ENCODE peak calls at places on chromosomes 3 and 15, in six cellular contexts. M, W, Z, V, O and L are unnamed samples.

GRCh38 chr15:92629975-92630626 is 25.5 kb downstream of the FAM174B start:
- DNase-seq in M (no peak), W (no peak), Z (no peak), V (no peak), O (no peak), L (no peak)

GRCh38 chr3:33145901-33146580 is 32.2 kb downstream of the CRTAP start:
- DNase-seq in M (no peak), W (no peak), Z (no peak), V (no peak), O (no peak), L (no peak)

GRCh38 chr3:21562225-21562624 is 188.8 kb downstream of the ZNF385D start:
- DNase-seq in M (no peak), W (no peak), Z (no peak), V (no peak), O (no peak), L (no peak)

GRCh38 chr3:171526146-171526545 is 65.9 kb upstream of the TNIK start:
- DNase-seq in M (no peak), W (peak), Z (no peak), V (no peak), O (no peak), L (no peak)

GRCh38 chr3:29194139-29194538 is 86.7 kb upstream of the RBMS3 start:
- DNase-seq in M (no peak), W (no peak), Z (no peak), V (no peak), O (no peak), L (no peak)

GRCh38 chr3:66582721-66583141 is 81.9 kb upstream of the LRIG1 start:
- DNase-seq in M (no peak), W (no peak), Z (peak), V (no peak), O (no peak), L (no peak)

GRCh38 chr15:66293085-66293418 is 316 bp upstream of the DIS3L start:
- DNase-seq in M (no peak), W (no peak), Z (no peak), V (no peak), O (no peak), L (no peak)

GRCh38 chr15:43922021-43922420 is 95.2 kb downstream of the WDR76 start:
- DNase-seq in M (no peak), W (peak), Z (no peak), V (no peak), O (no peak), L (no peak)

DNA sequence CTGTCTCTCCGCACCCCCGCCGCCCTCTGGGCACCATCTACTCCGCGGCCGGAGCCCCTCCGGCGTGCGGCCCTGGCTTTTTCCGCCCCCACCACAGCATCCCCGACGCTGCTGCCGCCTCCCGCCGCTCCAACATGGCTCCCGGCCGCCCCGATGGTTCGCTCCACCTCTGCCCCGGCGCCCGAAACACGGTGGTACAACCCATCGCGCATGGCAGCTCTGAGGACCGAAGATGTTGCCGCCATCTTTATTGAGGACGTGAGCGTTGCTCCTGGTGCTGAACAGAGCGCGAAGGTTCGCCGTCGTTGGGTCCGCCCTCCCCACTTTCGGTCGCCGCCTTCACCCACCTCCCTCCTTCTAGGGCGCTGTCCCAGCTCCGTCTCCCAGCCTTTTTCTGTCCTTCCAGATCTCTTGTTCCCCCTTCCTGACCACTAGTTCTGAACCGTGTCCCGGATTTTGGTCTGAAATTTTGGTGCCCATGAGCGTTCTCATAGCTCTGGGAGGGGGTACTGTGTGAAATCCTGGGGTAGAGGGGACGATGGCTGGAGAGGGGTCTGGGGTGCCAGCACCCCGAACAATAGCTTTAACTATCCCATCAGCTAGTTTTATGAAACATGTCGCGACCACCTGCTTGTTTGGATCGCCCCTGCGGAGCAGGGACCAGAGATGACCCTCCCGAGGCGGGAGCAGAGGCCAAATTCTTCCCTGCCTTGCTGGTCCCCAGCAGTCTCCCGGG is at the start of gene CELSR3:
- DNase-seq in M (peak), W (peak), Z (peak), V (peak), O (peak), L (peak)
- TF ChIP-seq SMC3 in M (no peak), W (no peak), Z (no peak), V (no peak), O (no peak), L (no peak)

DNA sequence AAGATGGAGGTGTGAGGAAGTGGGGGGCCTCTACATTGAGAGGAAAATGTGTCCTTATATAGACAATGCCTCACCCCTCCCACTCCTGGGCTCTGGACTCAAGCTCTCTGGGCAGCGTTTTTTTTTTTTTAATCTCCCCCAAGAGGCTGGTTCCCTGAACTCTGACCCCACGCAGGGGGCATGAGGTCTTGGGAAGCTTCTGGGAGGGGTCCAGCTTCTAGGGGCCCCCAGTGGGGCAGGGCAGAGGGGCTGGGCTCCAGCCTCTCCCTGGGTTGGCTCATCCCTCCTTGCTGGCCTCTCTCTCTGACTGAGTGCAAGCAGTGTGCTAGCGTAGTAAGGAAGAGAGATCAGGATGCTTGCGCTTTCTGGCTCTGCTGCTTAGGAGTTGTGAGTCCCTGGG is 101.4 kb upstream of the HACD2 start:
- DNase-seq in M (no peak), W (no peak), Z (no peak), V (no peak), O (no peak), L (no peak)
- TF ChIP-seq SMC3 in M (no peak), W (no peak), Z (no peak), V (no peak), O (no peak), L (no peak)

GRCh38 chr3:122760457-122761271 is 33.0 kb downstream of the HSPBAP1 start:
- DNase-seq in M (no peak), W (no peak), Z (no peak), V (no peak), O (no peak), L (no peak)
- TF ChIP-seq SMC3 in M (no peak), W (no peak), Z (no peak), V (no peak), O (no peak), L (no peak)

GRCh38 chr15:29570121-29570930 is 251.9 kb downstream of the TJP1 start:
- DNase-seq in M (peak), W (no peak), Z (no peak), V (no peak), O (no peak), L (no peak)

GRCh38 chr15:29571728-29572454 is 250.4 kb downstream of the TJP1 start:
- DNase-seq in M (peak), W (no peak), Z (no peak), V (no peak), O (no peak), L (peak)

GRCh38 chr15:29569533-29570092 is 252.7 kb downstream of the TJP1 start:
- DNase-seq in M (no peak), W (no peak), Z (no peak), V (no peak), O (no peak), L (no peak)

GRCh38 chr15:29568840-29569532 is 253.3 kb downstream of the TJP1 start:
- DNase-seq in M (peak), W (no peak), Z (no peak), V (peak), O (no peak), L (peak)

DNA sequence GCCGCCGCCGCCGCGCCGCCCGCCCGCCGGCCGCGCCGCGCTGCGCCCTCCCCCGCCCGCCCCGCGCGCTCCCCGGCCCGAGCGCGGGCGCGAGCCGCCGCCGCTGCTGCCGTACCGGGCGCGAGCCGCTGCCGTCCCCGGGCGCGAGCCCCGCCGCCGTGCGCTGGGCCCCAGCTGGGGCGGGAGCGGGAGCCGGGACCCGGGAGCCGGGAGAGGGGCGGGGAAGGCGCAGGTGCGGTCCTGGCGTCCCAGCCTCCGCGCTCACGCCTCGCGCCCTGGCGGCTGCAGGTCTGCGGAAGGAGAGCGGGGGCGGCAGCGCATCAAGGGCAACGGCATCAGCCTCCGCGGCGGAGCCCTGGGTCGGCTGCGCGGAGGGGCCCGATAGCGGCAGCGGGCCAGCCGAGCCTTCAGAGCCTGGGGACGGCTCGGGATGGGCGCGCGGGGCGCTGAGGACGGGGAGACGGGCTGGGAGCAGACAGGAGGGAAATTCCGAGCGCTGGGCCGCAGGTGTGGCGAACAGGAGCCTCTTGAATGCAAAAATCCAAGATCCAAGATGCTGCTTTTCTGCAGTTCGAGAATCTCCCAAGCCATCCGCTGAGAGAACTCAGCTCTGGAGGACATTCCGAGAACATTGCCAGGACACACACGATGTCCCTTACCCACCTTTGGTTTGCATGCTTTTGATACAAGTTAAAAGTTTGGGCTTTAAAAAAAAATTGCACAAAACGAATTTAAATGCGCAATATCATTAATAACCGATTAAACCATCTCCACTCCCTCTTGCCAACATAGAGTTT is 251.1 kb downstream of the TJP1 start:
- DNase-seq in M (peak), W (no peak), Z (no peak), V (no peak), O (no peak), L (peak)
- TF ChIP-seq SMC3 in M (no peak), W (no peak), Z (no peak), V (no peak), O (no peak), L (no peak)

DNA sequence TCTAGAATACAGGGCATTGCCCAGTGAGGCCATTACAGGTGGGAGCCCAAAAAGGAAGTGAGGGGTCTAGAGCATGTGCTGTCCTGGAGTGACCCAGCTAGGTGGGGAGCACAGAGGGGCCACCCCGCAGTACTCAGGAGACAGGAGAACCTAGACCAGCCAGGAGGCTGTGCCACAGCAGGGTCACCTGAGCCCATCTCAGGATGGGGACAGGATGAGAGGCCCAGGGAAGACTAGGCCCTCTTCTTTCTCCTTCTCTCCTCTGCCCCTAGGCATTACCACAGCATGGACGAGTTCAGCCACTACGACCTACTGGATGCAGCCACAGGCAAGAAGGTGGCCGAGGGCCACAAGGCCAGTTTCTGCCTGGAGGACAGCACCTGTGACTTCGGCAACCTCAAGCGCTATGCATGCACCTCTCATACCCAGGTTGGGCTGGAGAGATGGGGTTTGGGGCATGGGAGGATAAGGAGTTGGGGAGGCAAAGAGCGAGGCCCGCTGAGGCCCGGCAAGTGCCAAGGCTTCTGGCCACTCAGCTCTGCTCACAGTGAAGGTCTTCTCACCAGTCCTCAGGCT is 20.6 kb downstream of the LOXL1 start:
- DNase-seq in M (no peak), W (no peak), Z (no peak), V (no peak), O (no peak), L (no peak)
- TF ChIP-seq SMC3 in M (no peak), W (no peak), Z (no peak), V (no peak), O (no peak), L (no peak)